ENCODE peak calls at places on chromosomes 13 and 19, in six cellular contexts. One of them, this sample, is unnamed.

GRCh38 chr19:39737351-39737750 is 478 bp downstream of the CLC start:
- DNase-seq in endothelial cell: no peak
- DNase-seq in esophagus muscularis mucosa: no peak
- DNase-seq in testis: no peak
- DNase-seq in omental fat pad: no peak
- DNase-seq in adrenal gland: no peak
- DNase-seq in this sample: no peak

GRCh38 chr13:95723428-95723827 is 46.5 kb downstream of the DNAJC3 start:
- DNase-seq in endothelial cell: no peak
- DNase-seq in esophagus muscularis mucosa: no peak
- DNase-seq in testis: no peak
- DNase-seq in omental fat pad: no peak
- DNase-seq in adrenal gland: no peak
- DNase-seq in this sample: no peak

GRCh38 chr19:36110487-36111199 is at the start of gene OVOL3:
- DNase-seq in endothelial cell: no peak
- DNase-seq in esophagus muscularis mucosa: no peak
- DNase-seq in testis: no peak
- DNase-seq in omental fat pad: no peak
- DNase-seq in adrenal gland: no peak
- DNase-seq in this sample: no peak

GRCh38 chr13:51804295-51805172 is 571 bp upstream of the DHRS12 start:
- DNase-seq in endothelial cell: no peak
- DNase-seq in esophagus muscularis mucosa: no peak
- DNase-seq in testis: peak
- DNase-seq in omental fat pad: no peak
- DNase-seq in adrenal gland: peak
- DNase-seq in this sample: no peak

GRCh38 chr19:41844601-41845000 is at the start of gene LYPD4:
- DNase-seq in endothelial cell: no peak
- DNase-seq in esophagus muscularis mucosa: no peak
- DNase-seq in testis: peak
- DNase-seq in omental fat pad: no peak
- DNase-seq in adrenal gland: no peak
- DNase-seq in this sample: no peak

GRCh38 chr13:106083620-106084350 is 451.7 kb downstream of the EFNB2 start:
- DNase-seq in endothelial cell: peak
- DNase-seq in esophagus muscularis mucosa: no peak
- DNase-seq in testis: peak
- DNase-seq in omental fat pad: no peak
- DNase-seq in adrenal gland: no peak
- DNase-seq in this sample: no peak

GRCh38 chr19:12806242-12807131 is at the start of gene RNASEH2A:
- DNase-seq in endothelial cell: peak
- DNase-seq in esophagus muscularis mucosa: no peak
- DNase-seq in testis: peak
- DNase-seq in omental fat pad: no peak
- DNase-seq in adrenal gland: peak
- DNase-seq in this sample: peak

GRCh38 chr13:41177616-41178015 is 16.8 kb downstream of the KBTBD7 start:
- DNase-seq in endothelial cell: no peak
- DNase-seq in esophagus muscularis mucosa: no peak
- DNase-seq in testis: no peak
- DNase-seq in omental fat pad: no peak
- DNase-seq in adrenal gland: no peak
- DNase-seq in this sample: no peak

GRCh38 chr19:38172001-38172400 is 52.0 kb downstream of the DPF1 start:
- DNase-seq in endothelial cell: no peak
- DNase-seq in esophagus muscularis mucosa: no peak
- DNase-seq in testis: no peak
- DNase-seq in omental fat pad: no peak
- DNase-seq in adrenal gland: no peak
- DNase-seq in this sample: no peak

GRCh38 chr13:97329331-97329730 is 104.6 kb upstream of the RAP2A start:
- DNase-seq in endothelial cell: peak
- DNase-seq in esophagus muscularis mucosa: peak
- DNase-seq in testis: no peak
- DNase-seq in omental fat pad: no peak
- DNase-seq in adrenal gland: no peak
- DNase-seq in this sample: no peak

GRCh38 chr13:90302113-90302512 is 1045.4 kb upstream of the MIR17HG start:
- DNase-seq in endothelial cell: no peak
- DNase-seq in esophagus muscularis mucosa: no peak
- DNase-seq in testis: no peak
- DNase-seq in omental fat pad: no peak
- DNase-seq in adrenal gland: no peak
- DNase-seq in this sample: no peak

GRCh38 chr19:3979289-3979673 is 6.0 kb downstream of the EEF2 start:
- DNase-seq in endothelial cell: no peak
- DNase-seq in esophagus muscularis mucosa: no peak
- DNase-seq in testis: no peak
- DNase-seq in omental fat pad: no peak
- DNase-seq in adrenal gland: no peak
- DNase-seq in this sample: no peak

GRCh38 chr19:3976495-3977241 is 5.8 kb upstream of the DAPK3 start:
- DNase-seq in endothelial cell: no peak
- DNase-seq in esophagus muscularis mucosa: no peak
- DNase-seq in testis: no peak
- DNase-seq in omental fat pad: no peak
- DNase-seq in adrenal gland: peak
- DNase-seq in this sample: no peak

GRCh38 chr19:3975637-3976087 is 4.8 kb upstream of the DAPK3 start:
- DNase-seq in endothelial cell: no peak
- DNase-seq in esophagus muscularis mucosa: no peak
- DNase-seq in testis: no peak
- DNase-seq in omental fat pad: no peak
- DNase-seq in adrenal gland: no peak
- DNase-seq in this sample: no peak

GRCh38 chr19:3978145-3978544 is 7.1 kb downstream of the EEF2 start:
- DNase-seq in endothelial cell: no peak
- DNase-seq in esophagus muscularis mucosa: no peak
- DNase-seq in testis: no peak
- DNase-seq in omental fat pad: no peak
- DNase-seq in adrenal gland: no peak
- DNase-seq in this sample: no peak

GRCh38 chr19:3977242-3978143 is 6.6 kb upstream of the DAPK3 start:
- DNase-seq in endothelial cell: no peak
- DNase-seq in esophagus muscularis mucosa: no peak
- DNase-seq in testis: no peak
- DNase-seq in omental fat pad: no peak
- DNase-seq in adrenal gland: peak
- DNase-seq in this sample: no peak
- TF ChIP-seq CTCF in endothelial cell: peak
- TF ChIP-seq CTCF in esophagus muscularis mucosa: no peak
- TF ChIP-seq CTCF in testis: peak
- TF ChIP-seq CTCF in omental fat pad: no peak
- TF ChIP-seq CTCF in adrenal gland: no peak
- TF ChIP-seq CTCF in this sample: no peak

GRCh38 chr19:28694812-28695211 is 518.1 kb downstream of the UQCRFS1 start:
- DNase-seq in endothelial cell: no peak
- DNase-seq in esophagus muscularis mucosa: no peak
- DNase-seq in testis: no peak
- DNase-seq in omental fat pad: no peak
- DNase-seq in adrenal gland: no peak
- DNase-seq in this sample: no peak
- TF ChIP-seq CTCF in endothelial cell: no peak
- TF ChIP-seq CTCF in esophagus muscularis mucosa: no peak
- TF ChIP-seq CTCF in testis: no peak
- TF ChIP-seq CTCF in omental fat pad: no peak
- TF ChIP-seq CTCF in adrenal gland: no peak
- TF ChIP-seq CTCF in this sample: peak

GRCh38 chr13:76349700-76350099 is 536.5 kb downstream of the KCTD12 start:
- DNase-seq in endothelial cell: no peak
- DNase-seq in esophagus muscularis mucosa: no peak
- DNase-seq in testis: no peak
- DNase-seq in omental fat pad: no peak
- DNase-seq in adrenal gland: no peak
- DNase-seq in this sample: no peak
- TF ChIP-seq CTCF in endothelial cell: no peak
- TF ChIP-seq CTCF in esophagus muscularis mucosa: no peak
- TF ChIP-seq CTCF in testis: no peak
- TF ChIP-seq CTCF in omental fat pad: no peak
- TF ChIP-seq CTCF in adrenal gland: no peak
- TF ChIP-seq CTCF in this sample: no peak

GRCh38 chr19:20367811-20368294 is 197.7 kb downstream of the ZNF737 start:
- DNase-seq in endothelial cell: peak
- DNase-seq in esophagus muscularis mucosa: no peak
- DNase-seq in testis: peak
- DNase-seq in omental fat pad: no peak
- DNase-seq in adrenal gland: no peak
- DNase-seq in this sample: no peak
- TF ChIP-seq CTCF in endothelial cell: no peak
- TF ChIP-seq CTCF in esophagus muscularis mucosa: no peak
- TF ChIP-seq CTCF in testis: no peak
- TF ChIP-seq CTCF in omental fat pad: no peak
- TF ChIP-seq CTCF in adrenal gland: no peak
- TF ChIP-seq CTCF in this sample: no peak

GRCh38 chr19:58305932-58306323 is 751 bp downstream of the ERVK3-1 start:
- DNase-seq in endothelial cell: no peak
- DNase-seq in esophagus muscularis mucosa: no peak
- DNase-seq in testis: no peak
- DNase-seq in omental fat pad: no peak
- DNase-seq in adrenal gland: no peak
- DNase-seq in this sample: no peak

GRCh38 chr19:58304255-58304654 is 922 bp upstream of the ERVK3-1 start:
- DNase-seq in endothelial cell: no peak
- DNase-seq in esophagus muscularis mucosa: no peak
- DNase-seq in testis: no peak
- DNase-seq in omental fat pad: no peak
- DNase-seq in adrenal gland: no peak
- DNase-seq in this sample: no peak

GRCh38 chr19:58304748-58305064 is 471 bp upstream of the ERVK3-1 start:
- DNase-seq in endothelial cell: no peak
- DNase-seq in esophagus muscularis mucosa: no peak
- DNase-seq in testis: no peak
- DNase-seq in omental fat pad: no peak
- DNase-seq in adrenal gland: no peak
- DNase-seq in this sample: no peak

GRCh38 chr19:58307736-58308135 is 2.6 kb downstream of the ERVK3-1 start:
- DNase-seq in endothelial cell: no peak
- DNase-seq in esophagus muscularis mucosa: no peak
- DNase-seq in testis: no peak
- DNase-seq in omental fat pad: no peak
- DNase-seq in adrenal gland: no peak
- DNase-seq in this sample: no peak

GRCh38 chr19:58305065-58305931 is at the start of gene ERVK3-1:
- DNase-seq in endothelial cell: peak
- DNase-seq in esophagus muscularis mucosa: peak
- DNase-seq in testis: peak
- DNase-seq in omental fat pad: peak
- DNase-seq in adrenal gland: peak
- DNase-seq in this sample: peak
- TF ChIP-seq CTCF in endothelial cell: no peak
- TF ChIP-seq CTCF in esophagus muscularis mucosa: no peak
- TF ChIP-seq CTCF in testis: no peak
- TF ChIP-seq CTCF in omental fat pad: no peak
- TF ChIP-seq CTCF in adrenal gland: peak
- TF ChIP-seq CTCF in this sample: no peak

DNA sequence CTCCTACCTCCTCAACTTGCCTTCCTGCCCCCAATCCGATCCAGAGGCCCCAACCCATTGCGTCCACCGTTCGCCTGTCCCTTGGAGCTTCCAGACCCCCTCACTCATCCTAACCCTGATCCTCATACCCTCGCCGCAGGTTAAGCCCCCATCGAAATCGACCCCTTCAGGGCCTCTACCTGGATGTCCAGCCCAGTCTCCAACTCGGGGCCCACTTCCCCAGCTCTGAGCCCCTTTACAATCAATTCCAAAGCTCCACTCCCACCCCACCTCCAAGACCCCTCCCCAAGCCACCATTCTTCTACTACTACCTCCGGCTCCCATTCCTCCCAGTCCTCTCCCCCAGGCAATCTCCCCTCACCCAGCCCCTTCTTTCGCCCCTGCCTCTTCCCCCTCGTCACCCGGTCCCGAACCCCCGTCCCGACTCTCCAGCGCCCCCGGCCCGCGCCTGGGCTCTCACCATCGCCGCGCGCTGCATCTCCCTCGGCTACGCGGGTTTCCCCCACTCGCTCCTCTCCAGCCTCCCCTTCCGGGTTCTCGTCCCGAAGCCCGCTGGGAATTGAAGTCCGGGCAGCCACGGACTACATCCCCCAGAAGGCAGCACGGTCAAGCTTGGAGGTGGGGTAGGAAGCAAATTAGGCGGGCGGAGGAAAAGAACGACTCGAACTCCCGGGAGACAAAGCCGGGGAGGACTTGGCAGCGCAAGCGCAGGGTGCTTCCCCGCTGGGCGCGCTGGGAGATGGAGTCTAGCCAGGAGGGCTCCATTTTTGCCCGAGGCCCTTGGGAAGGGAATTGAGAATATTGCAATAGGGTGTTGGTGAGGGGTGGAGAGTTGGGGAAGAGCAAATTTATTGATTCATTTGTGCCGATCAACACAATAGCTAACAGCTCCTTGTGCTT is at the start of gene FBXO46:
- DNase-seq in endothelial cell: peak
- DNase-seq in esophagus muscularis mucosa: peak
- DNase-seq in testis: peak
- DNase-seq in omental fat pad: peak
- DNase-seq in adrenal gland: peak
- DNase-seq in this sample: peak
- TF ChIP-seq CTCF in endothelial cell: no peak
- TF ChIP-seq CTCF in esophagus muscularis mucosa: no peak
- TF ChIP-seq CTCF in testis: no peak
- TF ChIP-seq CTCF in omental fat pad: no peak
- TF ChIP-seq CTCF in adrenal gland: no peak
- TF ChIP-seq CTCF in this sample: no peak

GRCh38 chr13:47258384-47258783 is 361.5 kb upstream of the HTR2A start:
- DNase-seq in endothelial cell: no peak
- DNase-seq in esophagus muscularis mucosa: peak
- DNase-seq in testis: no peak
- DNase-seq in omental fat pad: no peak
- DNase-seq in adrenal gland: no peak
- DNase-seq in this sample: no peak
- TF ChIP-seq CTCF in endothelial cell: no peak
- TF ChIP-seq CTCF in esophagus muscularis mucosa: no peak
- TF ChIP-seq CTCF in testis: no peak
- TF ChIP-seq CTCF in omental fat pad: no peak
- TF ChIP-seq CTCF in adrenal gland: no peak
- TF ChIP-seq CTCF in this sample: no peak

DNA sequence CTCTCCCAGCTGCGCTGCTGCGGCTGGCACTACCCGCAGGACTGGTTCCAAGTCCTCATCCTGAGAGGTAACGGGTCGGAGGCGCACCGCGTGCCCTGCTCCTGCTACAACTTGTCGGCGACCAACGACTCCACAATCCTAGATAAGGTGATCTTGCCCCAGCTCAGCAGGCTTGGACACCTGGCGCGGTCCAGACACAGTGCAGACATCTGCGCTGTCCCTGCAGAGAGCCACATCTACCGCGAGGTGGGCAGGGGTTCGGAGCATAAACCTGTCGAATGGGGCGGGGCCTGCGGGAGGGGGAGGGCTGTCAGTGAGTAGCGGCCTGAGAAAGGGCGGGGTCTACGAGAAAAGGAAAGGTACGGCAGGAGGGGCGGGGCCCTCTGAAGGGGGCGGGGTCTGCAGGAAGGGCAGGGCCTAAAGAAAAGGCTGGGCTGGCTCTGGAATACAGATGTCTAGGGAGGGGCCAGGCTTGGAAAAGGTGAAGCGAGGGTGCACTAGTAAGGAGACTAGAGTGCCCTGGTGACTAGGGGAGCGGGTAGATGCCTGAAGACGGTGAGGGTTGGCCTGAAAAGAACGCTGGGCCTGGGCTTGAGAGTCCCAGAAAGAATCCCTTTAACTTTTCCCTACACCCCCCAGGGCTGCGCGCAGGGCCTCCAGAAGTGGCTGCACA is 3.6 kb downstream of the CD37 start:
- DNase-seq in endothelial cell: peak
- DNase-seq in esophagus muscularis mucosa: peak
- DNase-seq in testis: peak
- DNase-seq in omental fat pad: peak
- DNase-seq in adrenal gland: peak
- DNase-seq in this sample: no peak
- TF ChIP-seq CTCF in endothelial cell: no peak
- TF ChIP-seq CTCF in esophagus muscularis mucosa: no peak
- TF ChIP-seq CTCF in testis: no peak
- TF ChIP-seq CTCF in omental fat pad: no peak
- TF ChIP-seq CTCF in adrenal gland: no peak
- TF ChIP-seq CTCF in this sample: no peak